ENCODE peak calls at places on chromosome 18, in four cellular contexts. One of them, this sample, is unnamed.

GRCh38 chr18:74282359-74283254 is 9.2 kb downstream of the CYB5A start:
- DNase-seq in lower lobe of right lung: no peak
- DNase-seq in mammary epithelial cell: no peak
- DNase-seq in foreskin fibroblast: no peak
- DNase-seq in this sample: no peak

GRCh38 chr18:13710460-13710859 is 15.9 kb downstream of the FAM210A start:
- DNase-seq in lower lobe of right lung: peak
- DNase-seq in mammary epithelial cell: peak
- DNase-seq in foreskin fibroblast: no peak
- DNase-seq in this sample: peak

GRCh38 chr18:13537022-13537780 is 189.2 kb downstream of the FAM210A start:
- DNase-seq in lower lobe of right lung: no peak
- DNase-seq in mammary epithelial cell: no peak
- DNase-seq in foreskin fibroblast: no peak
- DNase-seq in this sample: no peak

GRCh38 chr18:51088410-51088809 is 58.4 kb downstream of the SMAD4 start:
- DNase-seq in lower lobe of right lung: no peak
- DNase-seq in mammary epithelial cell: no peak
- DNase-seq in foreskin fibroblast: no peak
- DNase-seq in this sample: no peak

GRCh38 chr18:62001396-62001795 is 108.6 kb upstream of the RNF152 start:
- DNase-seq in lower lobe of right lung: no peak
- DNase-seq in mammary epithelial cell: no peak
- DNase-seq in foreskin fibroblast: no peak
- DNase-seq in this sample: no peak

GRCh38 chr18:67318651-67319050 is 197.9 kb downstream of the DSEL start:
- DNase-seq in lower lobe of right lung: no peak
- DNase-seq in mammary epithelial cell: no peak
- DNase-seq in foreskin fibroblast: peak
- DNase-seq in this sample: no peak

GRCh38 chr18:74806700-74807416 is 209.2 kb downstream of the ZNF407 start:
- DNase-seq in lower lobe of right lung: no peak
- DNase-seq in mammary epithelial cell: peak
- DNase-seq in foreskin fibroblast: peak
- DNase-seq in this sample: peak

GRCh38 chr18:11747731-11748130 is 58.7 kb downstream of the GNAL start:
- DNase-seq in lower lobe of right lung: no peak
- DNase-seq in mammary epithelial cell: no peak
- DNase-seq in foreskin fibroblast: no peak
- DNase-seq in this sample: no peak

GRCh38 chr18:57910134-57910533 is 107.0 kb upstream of the ATP8B1 start:
- DNase-seq in lower lobe of right lung: no peak
- DNase-seq in mammary epithelial cell: no peak
- DNase-seq in foreskin fibroblast: no peak
- DNase-seq in this sample: no peak

GRCh38 chr18:25658476-25658875 is 306.5 kb upstream of the ZNF521 start:
- DNase-seq in lower lobe of right lung: no peak
- DNase-seq in mammary epithelial cell: no peak
- DNase-seq in foreskin fibroblast: no peak
- DNase-seq in this sample: no peak

GRCh38 chr18:59096098-59096779 is 43.4 kb upstream of the SEC11C start:
- DNase-seq in lower lobe of right lung: no peak
- DNase-seq in mammary epithelial cell: no peak
- DNase-seq in foreskin fibroblast: no peak
- DNase-seq in this sample: no peak

GRCh38 chr18:38427234-38427633 is 861.6 kb upstream of the CELF4 start:
- DNase-seq in lower lobe of right lung: no peak
- DNase-seq in mammary epithelial cell: no peak
- DNase-seq in foreskin fibroblast: no peak
- DNase-seq in this sample: no peak

GRCh38 chr18:42048150-42048549 is 93.1 kb downstream of the PIK3C3 start:
- DNase-seq in lower lobe of right lung: no peak
- DNase-seq in mammary epithelial cell: peak
- DNase-seq in foreskin fibroblast: peak
- DNase-seq in this sample: peak

GRCh38 chr18:79901665-79902064 is 49.8 kb downstream of the SLC66A2 start:
- DNase-seq in lower lobe of right lung: no peak
- DNase-seq in mammary epithelial cell: no peak
- DNase-seq in foreskin fibroblast: no peak
- DNase-seq in this sample: no peak

GRCh38 chr18:13361422-13361821 is 142.9 kb downstream of the LDLRAD4 start:
- DNase-seq in lower lobe of right lung: no peak
- DNase-seq in mammary epithelial cell: no peak
- DNase-seq in foreskin fibroblast: no peak
- DNase-seq in this sample: no peak

GRCh38 chr18:56423626-56424025 is 214.8 kb downstream of the TXNL1 start:
- DNase-seq in lower lobe of right lung: no peak
- DNase-seq in mammary epithelial cell: peak
- DNase-seq in foreskin fibroblast: no peak
- DNase-seq in this sample: no peak

GRCh38 chr18:79571221-79572092 is 108.1 kb upstream of the CTDP1 start:
- DNase-seq in lower lobe of right lung: peak
- DNase-seq in mammary epithelial cell: no peak
- DNase-seq in foreskin fibroblast: no peak
- DNase-seq in this sample: no peak

GRCh38 chr18:77129150-77129551 is 3.4 kb downstream of the MBP start:
- DNase-seq in lower lobe of right lung: no peak
- DNase-seq in mammary epithelial cell: peak
- DNase-seq in foreskin fibroblast: peak
- DNase-seq in this sample: peak

GRCh38 chr18:77131100-77131651 is 1.4 kb downstream of the MBP start:
- DNase-seq in lower lobe of right lung: peak
- DNase-seq in mammary epithelial cell: peak
- DNase-seq in foreskin fibroblast: no peak
- DNase-seq in this sample: peak

GRCh38 chr18:77131652-77132368 is 773 bp downstream of the MBP start:
- DNase-seq in lower lobe of right lung: peak
- DNase-seq in mammary epithelial cell: peak
- DNase-seq in foreskin fibroblast: no peak
- DNase-seq in this sample: peak

GRCh38 chr18:77132369-77133050 is at the start of gene MBP:
- DNase-seq in lower lobe of right lung: peak
- DNase-seq in mammary epithelial cell: peak
- DNase-seq in foreskin fibroblast: no peak
- DNase-seq in this sample: peak

DNA sequence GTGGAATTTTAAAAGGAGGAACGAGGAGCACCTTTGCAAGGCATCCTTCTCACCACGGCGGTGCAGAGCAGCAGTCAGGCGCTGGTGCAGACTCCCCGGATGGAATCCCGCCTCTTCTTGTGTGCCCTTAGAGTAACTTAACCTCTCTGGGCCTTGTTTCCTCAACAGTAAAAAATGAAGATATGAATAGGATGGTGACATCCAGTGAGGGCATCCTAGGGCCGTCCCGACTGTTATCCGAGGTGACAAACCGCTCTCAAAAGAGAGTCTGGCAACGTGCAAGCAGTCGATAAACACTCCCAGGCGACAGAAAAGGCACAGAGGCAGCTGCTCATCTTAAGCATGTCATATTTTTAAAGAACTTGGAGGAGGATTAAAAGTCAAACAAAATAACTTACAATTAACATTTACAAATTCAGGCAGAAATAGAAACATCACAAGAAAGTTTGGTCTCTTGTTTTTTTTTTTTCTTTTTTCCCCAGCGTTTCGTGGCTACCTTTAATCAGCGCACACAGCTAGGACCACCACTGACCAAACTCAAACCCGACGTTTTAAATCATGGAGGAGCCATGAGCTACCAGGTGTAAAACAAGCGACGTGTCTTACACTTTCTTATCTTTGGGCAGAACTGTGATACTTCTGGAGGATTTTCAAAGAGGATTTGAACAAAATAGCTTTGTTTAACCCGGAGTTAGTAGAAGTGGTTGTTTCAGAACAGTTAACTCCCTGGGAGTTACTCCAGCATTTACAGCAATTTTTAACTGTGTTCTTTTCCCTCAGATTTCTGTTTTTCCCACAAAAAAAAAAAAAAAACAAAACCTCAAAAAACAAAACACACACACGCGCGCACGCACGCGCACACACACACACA is 2.1 kb downstream of the MBP start:
- DNase-seq in lower lobe of right lung: peak
- DNase-seq in mammary epithelial cell: no peak
- DNase-seq in foreskin fibroblast: no peak
- DNase-seq in this sample: no peak
- H3K4me3 ChIP-seq in lower lobe of right lung: peak
- H3K4me3 ChIP-seq in mammary epithelial cell: peak
- H3K4me3 ChIP-seq in foreskin fibroblast: no peak
- H3K4me3 ChIP-seq in this sample: peak

GRCh38 chr18:48294894-48295585 is 114.1 kb downstream of the ZBTB7C start:
- DNase-seq in lower lobe of right lung: no peak
- DNase-seq in mammary epithelial cell: no peak
- DNase-seq in foreskin fibroblast: no peak
- DNase-seq in this sample: no peak

GRCh38 chr18:48297139-48297538 is 112.0 kb downstream of the ZBTB7C start:
- DNase-seq in lower lobe of right lung: no peak
- DNase-seq in mammary epithelial cell: no peak
- DNase-seq in foreskin fibroblast: no peak
- DNase-seq in this sample: peak

GRCh38 chr18:48296581-48296980 is 112.6 kb downstream of the ZBTB7C start:
- DNase-seq in lower lobe of right lung: no peak
- DNase-seq in mammary epithelial cell: no peak
- DNase-seq in foreskin fibroblast: no peak
- DNase-seq in this sample: no peak

GRCh38 chr18:48293954-48294893 is 115.0 kb downstream of the ZBTB7C start:
- DNase-seq in lower lobe of right lung: no peak
- DNase-seq in mammary epithelial cell: peak
- DNase-seq in foreskin fibroblast: no peak
- DNase-seq in this sample: peak

DNA sequence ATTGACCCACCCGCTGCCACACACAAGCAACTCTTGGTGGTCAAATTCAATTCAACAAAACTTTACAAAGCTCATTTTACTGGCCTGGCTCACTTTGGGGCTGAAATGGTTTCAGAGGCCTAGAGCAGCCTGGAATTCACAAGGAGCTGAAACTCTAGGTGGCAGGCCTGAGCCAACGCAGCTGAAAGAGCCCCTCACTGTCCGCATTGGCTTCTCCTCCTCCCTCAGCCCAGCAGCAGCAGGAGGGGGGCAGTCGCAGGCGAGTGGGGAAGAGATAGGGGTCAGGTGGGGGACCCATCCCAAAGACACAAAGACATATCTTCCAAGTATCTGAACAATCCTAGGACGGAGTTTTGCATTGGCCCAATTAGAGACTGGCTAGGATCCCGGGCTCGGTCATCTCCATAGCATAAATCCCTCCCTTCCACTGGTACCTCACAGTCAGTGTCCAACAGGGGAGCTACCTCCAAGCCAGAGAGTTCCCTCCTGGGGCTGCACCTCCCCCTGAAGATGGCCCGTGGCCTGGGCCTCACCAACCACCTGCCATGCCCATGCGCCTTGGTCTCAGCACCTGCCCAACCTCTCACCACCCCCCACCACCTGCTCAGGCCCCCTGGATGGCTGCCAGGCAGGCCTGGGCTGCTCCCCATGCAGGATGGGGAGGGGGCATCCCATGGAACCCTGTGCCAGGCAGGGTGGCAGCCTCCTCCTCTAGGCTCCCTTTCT is 113.4 kb downstream of the ZBTB7C start:
- DNase-seq in lower lobe of right lung: no peak
- DNase-seq in mammary epithelial cell: no peak
- DNase-seq in foreskin fibroblast: no peak
- DNase-seq in this sample: no peak
- TF ChIP-seq CTCF in lower lobe of right lung: no peak
- TF ChIP-seq CTCF in mammary epithelial cell: no peak
- TF ChIP-seq CTCF in foreskin fibroblast: peak
- TF ChIP-seq CTCF in this sample: peak

GRCh38 chr18:71727909-71728308 is 816.2 kb downstream of the CBLN2 start:
- DNase-seq in lower lobe of right lung: no peak
- DNase-seq in mammary epithelial cell: no peak
- DNase-seq in foreskin fibroblast: no peak
- DNase-seq in this sample: no peak
- H3K4me3 ChIP-seq in lower lobe of right lung: no peak
- H3K4me3 ChIP-seq in mammary epithelial cell: no peak
- H3K4me3 ChIP-seq in foreskin fibroblast: no peak
- H3K4me3 ChIP-seq in this sample: no peak

DNA sequence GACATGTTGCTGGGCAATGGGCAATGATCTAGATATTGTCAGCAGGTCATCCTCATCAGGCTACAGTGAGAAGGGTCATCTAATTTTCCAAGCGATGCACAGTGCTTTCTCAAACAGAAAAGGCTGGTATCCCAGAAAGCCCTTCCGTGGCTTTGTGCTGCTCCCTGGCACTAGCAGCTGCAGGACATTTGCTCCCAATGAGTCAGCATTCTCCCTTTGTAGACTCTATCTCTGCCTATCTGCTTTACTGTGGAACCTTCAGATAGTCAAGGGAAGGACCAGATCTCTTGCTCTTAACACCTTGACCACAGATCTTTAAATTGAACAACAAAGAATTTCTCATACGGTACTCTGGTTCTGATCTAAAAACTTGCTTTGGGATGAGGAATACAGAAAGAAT is 101.4 kb downstream of the CDH2 start:
- DNase-seq in lower lobe of right lung: no peak
- DNase-seq in mammary epithelial cell: no peak
- DNase-seq in foreskin fibroblast: no peak
- DNase-seq in this sample: no peak
- TF ChIP-seq CTCF in lower lobe of right lung: no peak
- TF ChIP-seq CTCF in mammary epithelial cell: no peak
- TF ChIP-seq CTCF in foreskin fibroblast: no peak
- TF ChIP-seq CTCF in this sample: no peak

GRCh38 chr18:48109961-48110493 is 179.6 kb upstream of the SMAD2 start:
- DNase-seq in lower lobe of right lung: no peak
- DNase-seq in mammary epithelial cell: peak
- DNase-seq in foreskin fibroblast: no peak
- DNase-seq in this sample: no peak

GRCh38 chr18:48116873-48117630 is 186.6 kb upstream of the SMAD2 start:
- DNase-seq in lower lobe of right lung: no peak
- DNase-seq in mammary epithelial cell: no peak
- DNase-seq in foreskin fibroblast: no peak
- DNase-seq in this sample: no peak

GRCh38 chr18:48111547-48111946 is 181.1 kb upstream of the SMAD2 start:
- DNase-seq in lower lobe of right lung: no peak
- DNase-seq in mammary epithelial cell: no peak
- DNase-seq in foreskin fibroblast: no peak
- DNase-seq in this sample: no peak

GRCh38 chr18:48116017-48116416 is 185.6 kb upstream of the SMAD2 start:
- DNase-seq in lower lobe of right lung: no peak
- DNase-seq in mammary epithelial cell: no peak
- DNase-seq in foreskin fibroblast: no peak
- DNase-seq in this sample: no peak

GRCh38 chr18:48113691-48114090 is 183.2 kb upstream of the SMAD2 start:
- DNase-seq in lower lobe of right lung: no peak
- DNase-seq in mammary epithelial cell: no peak
- DNase-seq in foreskin fibroblast: no peak
- DNase-seq in this sample: no peak
- H3K4me3 ChIP-seq in lower lobe of right lung: no peak
- H3K4me3 ChIP-seq in mammary epithelial cell: no peak
- H3K4me3 ChIP-seq in foreskin fibroblast: no peak
- H3K4me3 ChIP-seq in this sample: no peak

GRCh38 chr18:47397671-47398319 is 146.3 kb upstream of the SKOR2 start:
- DNase-seq in lower lobe of right lung: no peak
- DNase-seq in mammary epithelial cell: no peak
- DNase-seq in foreskin fibroblast: no peak
- DNase-seq in this sample: no peak
- TF ChIP-seq CTCF in lower lobe of right lung: no peak
- TF ChIP-seq CTCF in mammary epithelial cell: peak
- TF ChIP-seq CTCF in foreskin fibroblast: peak
- TF ChIP-seq CTCF in this sample: no peak